ENCODE peak calls at places on chromosome 2, in six cellular contexts. S is MM.1S, R is HCT116, B is PC-3, U is OCI-LY7, E is neural progenitor cell. L is an unnamed sample.

GRCh38 chr2:85310330-85310729 is 17.5 kb downstream of the TGOLN2 start:
- DNase-seq in S (peak), R (no peak), B (no peak), U (peak), E (no peak), L (no peak)

GRCh38 chr2:191065785-191066184 is 51.8 kb upstream of the STAT1 start:
- DNase-seq in S (no peak), R (no peak), B (no peak), U (no peak), E (no peak), L (no peak)

GRCh38 chr2:17879137-17879912 is 858 bp downstream of the KCNS3 start:
- DNase-seq in S (peak), R (peak), B (peak), U (no peak), E (peak), L (peak)

GRCh38 chr2:240967681-240968621 is 30.5 kb upstream of the SNED1 start:
- DNase-seq in S (no peak), R (no peak), B (no peak), U (no peak), E (no peak), L (no peak)

GRCh38 chr2:30113617-30114293 is 33.1 kb upstream of the YPEL5 start:
- DNase-seq in S (no peak), R (no peak), B (peak), U (no peak), E (no peak), L (peak)

GRCh38 chr2:102034683-102035606 is 43.2 kb downstream of the IL1R2 start:
- DNase-seq in S (no peak), R (no peak), B (no peak), U (no peak), E (no peak), L (no peak)

GRCh38 chr2:213229814-213230213 is 54.5 kb upstream of the SPAG16 start:
- DNase-seq in S (no peak), R (no peak), B (no peak), U (peak), E (no peak), L (no peak)

GRCh38 chr2:54559593-54560145 is 103.5 kb downstream of the SPTBN1 start:
- DNase-seq in S (peak), R (no peak), B (peak), U (peak), E (peak), L (peak)

GRCh38 chr2:216222650-216223352 is 113.7 kb downstream of the XRCC5 start:
- DNase-seq in S (peak), R (no peak), B (peak), U (peak), E (peak), L (no peak)

GRCh38 chr2:9778012-9778411 is 65.3 kb upstream of the TAF1B start:
- DNase-seq in S (no peak), R (peak), B (peak), U (peak), E (no peak), L (no peak)

GRCh38 chr2:154709215-154709614 is 10.7 kb downstream of the KCNJ3 start:
- DNase-seq in S (no peak), R (no peak), B (no peak), U (no peak), E (no peak), L (no peak)

GRCh38 chr2:229141626-229142025 is 129.5 kb downstream of the PID1 start:
- DNase-seq in S (no peak), R (no peak), B (peak), U (no peak), E (no peak), L (no peak)

GRCh38 chr2:232900811-232901701 is 31.0 kb downstream of the SNORC start:
- DNase-seq in S (no peak), R (no peak), B (no peak), U (no peak), E (peak), L (no peak)

GRCh38 chr2:188659656-188660406 is 314.3 kb upstream of the COL3A1 start:
- DNase-seq in S (no peak), R (peak), B (peak), U (no peak), E (no peak), L (no peak)

GRCh38 chr2:79935771-79936657 is 368.5 kb downstream of the LRRTM1 start:
- DNase-seq in S (peak), R (no peak), B (peak), U (peak), E (peak), L (peak)
- TF ChIP-seq EZH2phosphoT487 in S (no peak), R (no peak), B (no peak), U (no peak), E (no peak), L (no peak)

DNA sequence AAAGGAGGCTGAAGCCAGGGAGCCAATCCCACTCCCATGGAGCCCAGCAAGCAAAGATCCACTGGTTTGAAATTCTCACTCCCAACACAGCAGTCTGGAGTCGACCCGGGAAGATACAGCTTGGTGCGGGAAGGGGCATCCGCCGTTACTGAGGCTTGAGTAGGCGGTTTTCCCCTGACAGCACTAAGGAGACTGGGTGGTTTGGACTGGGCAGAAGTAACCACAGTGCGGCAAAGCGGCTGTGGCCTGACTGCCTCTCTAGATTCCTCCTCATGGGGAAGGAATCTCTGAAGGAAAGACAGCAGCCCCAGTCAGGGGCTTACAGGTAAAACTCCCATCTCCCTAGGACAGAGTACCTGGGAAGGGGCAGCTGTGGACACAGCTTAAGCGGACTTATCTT is 261.6 kb upstream of the KYNU start:
- DNase-seq in S (no peak), R (no peak), B (no peak), U (no peak), E (no peak), L (no peak)
- TF ChIP-seq EZH2phosphoT487 in S (no peak), R (no peak), B (no peak), U (no peak), E (no peak), L (no peak)

DNA sequence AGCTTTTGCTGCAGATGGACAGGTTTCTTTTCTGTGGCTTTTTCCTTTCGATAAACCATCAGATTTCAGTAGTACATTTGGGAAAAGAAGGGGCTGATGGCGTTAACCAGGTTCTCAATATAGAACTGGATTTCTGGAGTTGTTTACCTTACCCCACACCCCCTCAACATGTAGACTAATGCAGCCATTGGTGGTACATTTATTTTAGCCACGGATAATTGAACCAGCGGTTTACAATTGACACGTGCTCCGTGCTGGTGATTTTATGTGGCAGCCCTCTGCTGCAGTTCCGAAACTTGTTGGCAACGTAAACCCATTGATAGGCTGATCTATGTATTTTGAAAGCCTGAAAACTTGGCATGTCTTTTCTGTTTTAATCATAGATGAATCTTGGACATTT is 5.4 kb downstream of the SOX11 start:
- DNase-seq in S (peak), R (no peak), B (no peak), U (peak), E (peak), L (no peak)
- TF ChIP-seq EZH2phosphoT487 in S (no peak), R (no peak), B (no peak), U (no peak), E (no peak), L (no peak)

GRCh38 chr2:242035858-242036652 is 166.5 kb downstream of the RTP5 start:
- DNase-seq in S (no peak), R (no peak), B (no peak), U (no peak), E (no peak), L (no peak)
- TF ChIP-seq EZH2phosphoT487 in S (no peak), R (no peak), B (no peak), U (no peak), E (no peak), L (no peak)